ENCODE peak calls at places on chromosomes 5 and 9, in six cellular contexts. U is hepatocyte; F is activated CD8-positive, alpha-beta T cell treated with anti-CD3 and anti-CD28 coated beads for 36 hours; Y is Peyer's patch; V is dorsolateral prefrontal cortex; O is fibroblast of pulmonary artery. N is an unnamed sample.

GRCh38 chr9:113556877-113557593 is 93.5 kb downstream of the RGS3 start:
- DNase-seq in U (no peak), F (no peak), Y (no peak), V (no peak), O (peak), N (no peak)

GRCh38 chr5:173238312-173239232 is 3.6 kb upstream of the NKX2-5 start:
- DNase-seq in U (no peak), F (no peak), Y (no peak), V (no peak), O (no peak), N (peak)

GRCh38 chr5:145908206-145908945 is 28.0 kb upstream of the SH3RF2 start:
- DNase-seq in U (no peak), F (no peak), Y (no peak), V (no peak), O (no peak), N (no peak)

GRCh38 chr5:119220576-119221197 is 135.1 kb upstream of the TNFAIP8 start:
- DNase-seq in U (no peak), F (no peak), Y (no peak), V (no peak), O (no peak), N (peak)

GRCh38 chr5:137733922-137734695 is 1.8 kb downstream of the KLHL3 start:
- DNase-seq in U (no peak), F (no peak), Y (no peak), V (no peak), O (peak), N (no peak)

GRCh38 chr9:80698725-80699124 is 990.6 kb downstream of the TLE1 start:
- DNase-seq in U (no peak), F (no peak), Y (no peak), V (no peak), O (no peak), N (no peak)

GRCh38 chr5:87411586-87412416 is 929 bp downstream of the CCNH start:
- DNase-seq in U (peak), F (no peak), Y (peak), V (no peak), O (peak), N (no peak)

GRCh38 chr5:115419794-115420585 is 123.5 kb upstream of the CCDC112 start:
- DNase-seq in U (peak), F (no peak), Y (no peak), V (no peak), O (peak), N (no peak)

GRCh38 chr9:14031015-14031414 is 282.9 kb downstream of the NFIB start:
- DNase-seq in U (peak), F (no peak), Y (no peak), V (no peak), O (peak), N (no peak)

GRCh38 chr5:173592050-173592669 is 24.3 kb downstream of the BOD1 start:
- DNase-seq in U (no peak), F (peak), Y (no peak), V (no peak), O (no peak), N (no peak)

GRCh38 chr9:93585695-93586094 is 9.3 kb downstream of the PHF2 start:
- DNase-seq in U (no peak), F (no peak), Y (no peak), V (no peak), O (no peak), N (no peak)

GRCh38 chr9:131273791-131274673 is 2.3 kb downstream of the FAM78A start:
- DNase-seq in U (no peak), F (peak), Y (peak), V (no peak), O (no peak), N (no peak)

GRCh38 chr9:133064241-133065069 is 2.7 kb downstream of the CEL start:
- DNase-seq in U (no peak), F (no peak), Y (no peak), V (no peak), O (no peak), N (no peak)

GRCh38 chr5:83378624-83379259 is 92.8 kb upstream of the VCAN start:
- DNase-seq in U (no peak), F (no peak), Y (no peak), V (no peak), O (no peak), N (no peak)

GRCh38 chr9:110638381-110638954 is 30.1 kb upstream of the MUSK start:
- DNase-seq in U (no peak), F (no peak), Y (no peak), V (no peak), O (peak), N (no peak)

GRCh38 chr9:115207003-115207837 is 89.3 kb upstream of the TNC start:
- DNase-seq in U (no peak), F (peak), Y (no peak), V (no peak), O (no peak), N (no peak)

GRCh38 chr9:27337833-27338526 is 41.0 kb upstream of the EQTN start:
- DNase-seq in U (no peak), F (no peak), Y (no peak), V (peak), O (no peak), N (no peak)

GRCh38 chr5:158990979-158991378 is 108.7 kb downstream of the EBF1 start:
- DNase-seq in U (no peak), F (no peak), Y (no peak), V (no peak), O (no peak), N (no peak)

GRCh38 chr5:35859101-35859661 is 2.5 kb downstream of the IL7R start:
- DNase-seq in U (no peak), F (no peak), Y (no peak), V (no peak), O (peak), N (no peak)

GRCh38 chr5:170509323-170509660 is 5.5 kb downstream of the KCNIP1 start:
- DNase-seq in U (no peak), F (no peak), Y (no peak), V (no peak), O (no peak), N (no peak)

GRCh38 chr9:125851971-125852370 is 104.8 kb downstream of the PBX3 start:
- DNase-seq in U (no peak), F (no peak), Y (no peak), V (no peak), O (no peak), N (no peak)

GRCh38 chr9:99465231-99465891 is 243.3 kb downstream of the SEC61B start:
- DNase-seq in U (no peak), F (no peak), Y (no peak), V (no peak), O (no peak), N (no peak)

GRCh38 chr5:172828911-172829431 is 5.1 kb upstream of the ERGIC1 start:
- DNase-seq in U (no peak), F (no peak), Y (no peak), V (no peak), O (no peak), N (no peak)

GRCh38 chr9:92324889-92325268 is 271 bp downstream of the NOL8 start:
- DNase-seq in U (no peak), F (no peak), Y (no peak), V (peak), O (no peak), N (no peak)

GRCh38 chr5:102295534-102296228 is 403 bp downstream of the SLCO4C1 start:
- DNase-seq in U (peak), F (no peak), Y (no peak), V (no peak), O (no peak), N (no peak)

GRCh38 chr9:105403552-105404246 is 44.1 kb upstream of the FSD1L start:
- DNase-seq in U (no peak), F (no peak), Y (no peak), V (no peak), O (no peak), N (no peak)

GRCh38 chr9:84300271-84300670 is 40.3 kb downstream of the SLC28A3 start:
- DNase-seq in U (no peak), F (no peak), Y (no peak), V (no peak), O (peak), N (no peak)

GRCh38 chr9:99365233-99365980 is 143.3 kb downstream of the SEC61B start:
- DNase-seq in U (no peak), F (no peak), Y (no peak), V (no peak), O (peak), N (no peak)

GRCh38 chr9:123482295-123482970 is 126.4 kb downstream of the CRB2 start:
- DNase-seq in U (no peak), F (no peak), Y (no peak), V (no peak), O (no peak), N (no peak)

DNA sequence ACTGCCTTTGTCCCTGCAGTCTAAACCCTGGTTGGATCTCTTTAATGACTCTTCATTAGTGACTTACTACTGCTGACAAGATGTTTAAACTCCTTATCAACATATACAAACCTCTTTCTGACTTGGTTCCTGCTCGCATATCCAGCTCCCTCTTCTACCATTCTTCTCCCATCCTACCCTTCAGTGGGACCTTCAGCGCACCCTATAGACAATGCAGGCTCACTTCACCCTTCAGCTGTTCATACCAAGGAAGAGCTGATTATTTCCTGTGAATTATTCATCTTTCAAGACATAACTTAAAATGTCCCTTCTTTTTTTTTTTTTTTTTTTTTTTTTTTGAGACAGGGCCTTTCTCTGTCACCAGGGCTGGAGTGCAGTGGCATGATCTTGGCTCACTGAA is 436.5 kb downstream of the KIAA0825 start:
- DNase-seq in U (peak), F (no peak), Y (no peak), V (no peak), O (no peak), N (no peak)
- TF ChIP-seq CTCF in U (no peak), F (no peak), Y (no peak), V (no peak), O (peak), N (peak)

DNA sequence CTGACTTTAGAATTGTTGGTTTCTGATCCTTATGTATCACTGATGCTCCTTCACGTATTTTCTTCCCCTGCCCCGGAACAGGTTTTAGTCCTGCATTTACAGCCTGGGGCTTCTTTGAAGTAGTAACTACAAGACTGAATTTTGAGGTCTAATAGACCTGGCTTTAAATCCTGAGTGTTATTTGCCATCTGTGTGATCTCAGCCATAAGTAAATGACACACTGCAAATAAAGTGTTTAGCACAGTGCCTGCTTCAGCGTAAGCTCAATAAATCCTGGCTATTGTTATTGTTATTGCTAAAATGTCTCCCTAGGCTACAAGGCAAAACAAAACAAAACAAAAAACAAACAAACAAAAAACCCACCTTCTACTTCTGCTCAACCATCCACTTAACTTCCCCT is 15.6 kb upstream of the LHX6 start:
- DNase-seq in U (no peak), F (no peak), Y (no peak), V (no peak), O (no peak), N (no peak)
- TF ChIP-seq CTCF in U (no peak), F (no peak), Y (no peak), V (no peak), O (no peak), N (no peak)

GRCh38 chr5:77867194-77867691 is 91.1 kb upstream of the TBCA start:
- DNase-seq in U (no peak), F (no peak), Y (no peak), V (no peak), O (peak), N (no peak)
- TF ChIP-seq CTCF in U (no peak), F (no peak), Y (no peak), V (peak), O (peak), N (no peak)

DNA sequence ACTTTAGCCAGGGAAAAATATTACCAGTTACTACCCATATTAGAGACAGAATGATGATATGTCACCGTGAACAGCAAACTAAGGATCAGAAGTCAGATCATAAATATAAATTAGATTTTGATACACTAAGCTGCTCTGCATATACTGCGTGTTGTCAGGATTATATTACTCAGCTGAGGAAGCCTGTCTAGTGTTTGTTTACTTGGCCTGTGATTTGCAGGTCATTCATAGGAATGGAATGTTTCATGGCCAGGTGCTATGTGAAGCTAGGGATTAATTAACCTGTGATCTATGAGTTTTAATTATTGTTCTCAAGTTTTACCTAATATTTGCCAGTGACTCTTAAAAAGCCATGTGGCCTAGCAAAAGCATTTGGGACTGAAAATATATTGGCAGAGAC is 496.4 kb upstream of the GRIA1 start:
- DNase-seq in U (no peak), F (no peak), Y (no peak), V (no peak), O (no peak), N (no peak)
- TF ChIP-seq CTCF in U (no peak), F (no peak), Y (no peak), V (no peak), O (no peak), N (no peak)

GRCh38 chr5:124021066-124021641 is 509.2 kb downstream of the CSNK1G3 start:
- DNase-seq in U (no peak), F (no peak), Y (no peak), V (no peak), O (no peak), N (no peak)
- TF ChIP-seq CTCF in U (no peak), F (no peak), Y (no peak), V (no peak), O (no peak), N (no peak)

N was measured in GM13976.